ENCODE peak calls at places on chromosome 12, in eight cellular contexts. G, W, X, B, C, Z, E and M are unnamed samples.
A peak's percentile ranks its signal among the peaks of the same experiment; 100 is the strongest.

GRCh38 chr12:4720637-4720995 is 416 bp downstream of the GALNT8 start:
- DNase-seq in G (no peak), W (no peak), X (no peak), B (no peak), C (no peak), Z (no peak), E (no peak), M (no peak)

GRCh38 chr12:130776857-130777339 is 60.8 kb upstream of the RIMBP2 start:
- DNase-seq in G (no peak), W (no peak), X (no peak), B (no peak), C (no peak), Z (no peak), E (no peak), M (no peak)

GRCh38 chr12:28108599-28108998 is 81.7 kb upstream of the CCDC91 start:
- DNase-seq in G (no peak), W (no peak), X (no peak), B (no peak), C (peak; percentile 7), Z (no peak), E (no peak), M (no peak)

GRCh38 chr12:96250119-96250685 is 56.0 kb downstream of the ELK3 start:
- DNase-seq in G (no peak), W (no peak), X (no peak), B (no peak), C (no peak), Z (no peak), E (no peak), M (no peak)

GRCh38 chr12:124753993-124754392 is 109.7 kb downstream of the SCARB1 start:
- DNase-seq in G (no peak), W (no peak), X (no peak), B (no peak), C (no peak), Z (no peak), E (no peak), M (no peak)

GRCh38 chr12:42477931-42478330 is 111.6 kb downstream of the PRICKLE1 start:
- DNase-seq in G (no peak), W (no peak), X (no peak), B (no peak), C (no peak), Z (no peak), E (no peak), M (no peak)

GRCh38 chr12:60262378-60262777 is 666.5 kb downstream of the SLC16A7 start:
- DNase-seq in G (no peak), W (no peak), X (no peak), B (no peak), C (no peak), Z (no peak), E (no peak), M (no peak)

GRCh38 chr12:54300732-54301427 is at the start of gene NFE2:
- DNase-seq in G (no peak), W (no peak), X (no peak), B (no peak), C (peak; percentile 89), Z (no peak), E (peak; percentile 30), M (peak; percentile 84)

GRCh38 chr12:70983692-70984091 is 63.2 kb upstream of the PTPRR start:
- DNase-seq in G (no peak), W (no peak), X (no peak), B (no peak), C (no peak), Z (no peak), E (no peak), M (no peak)

GRCh38 chr12:49637401-49637800 is 14.0 kb downstream of the PRPF40B start:
- DNase-seq in G (no peak), W (no peak), X (no peak), B (no peak), C (no peak), Z (no peak), E (no peak), M (no peak)

GRCh38 chr12:108833355-108833733 is 24.0 kb downstream of the SSH1 start:
- DNase-seq in G (no peak), W (no peak), X (no peak), B (no peak), C (peak; percentile 56), Z (no peak), E (peak; percentile 46), M (no peak)

GRCh38 chr12:50117057-50117622 is 5.1 kb downstream of the COX14 start:
- DNase-seq in G (no peak), W (no peak), X (no peak), B (no peak), C (no peak), Z (no peak), E (no peak), M (no peak)

GRCh38 chr12:79151956-79152355 is 287.4 kb downstream of the SYT1 start:
- DNase-seq in G (no peak), W (no peak), X (no peak), B (no peak), C (no peak), Z (no peak), E (no peak), M (no peak)

GRCh38 chr12:132453361-132454133 is 36.4 kb upstream of the FBRSL1 start:
- DNase-seq in G (no peak), W (no peak), X (no peak), B (no peak), C (peak; percentile 95), Z (no peak), E (no peak), M (no peak)

GRCh38 chr12:121915841-121916321 is 2.5 kb upstream of the CFAP251 start:
- DNase-seq in G (no peak), W (no peak), X (no peak), B (no peak), C (no peak), Z (no peak), E (no peak), M (no peak)

GRCh38 chr12:125525879-125526278 is 460.6 kb downstream of the AACS start:
- DNase-seq in G (no peak), W (no peak), X (no peak), B (no peak), C (no peak), Z (no peak), E (no peak), M (no peak)